ENCODE peak calls at places on chromosomes 13 and 19, in six cellular contexts. K is cardiac fibroblast, F is left cardiac atrium, Y is cardiac muscle cell, C is gastrocnemius medialis, H is GM03348. U is an unnamed sample.

GRCh38 chr19:42683917-42684513 is 56.3 kb downstream of the PSG3 start:
- DNase-seq in K (peak; percentile 36), F (no peak), Y (peak; percentile 0), C (no peak), H (peak; percentile 45), U (no peak)

GRCh38 chr13:22960827-22961226 is 220.0 kb upstream of the SGCG start:
- DNase-seq in K (no peak), F (no peak), Y (no peak), C (no peak), H (no peak), U (no peak)

GRCh38 chr13:65600702-65601101 is 1629.4 kb downstream of the PCDH9 start:
- DNase-seq in K (peak; percentile 26), F (no peak), Y (no peak), C (no peak), H (peak; percentile 8), U (no peak)

GRCh38 chr13:93505104-93505952 is 278.7 kb downstream of the GPC6 start:
- DNase-seq in K (peak; percentile 66), F (peak; percentile 17), Y (peak; percentile 36), C (no peak), H (peak; percentile 7), U (no peak)

GRCh38 chr19:13001166-13001501 is 5.9 kb downstream of the NFIX start:
- DNase-seq in K (no peak), F (no peak), Y (no peak), C (no peak), H (no peak), U (no peak)

GRCh38 chr13:114149774-114150740 is 17.6 kb upstream of the RASA3 start:
- DNase-seq in K (no peak), F (no peak), Y (no peak), C (no peak), H (no peak), U (no peak)

GRCh38 chr13:111515648-111516047 is 195.2 kb downstream of the TEX29 start:
- DNase-seq in K (no peak), F (no peak), Y (no peak), C (no peak), H (no peak), U (no peak)

GRCh38 chr19:55031178-55031577 is 6.9 kb downstream of the GP6 start:
- DNase-seq in K (no peak), F (no peak), Y (no peak), C (no peak), H (no peak), U (no peak)

GRCh38 chr13:23789576-23790346 is 99.4 kb downstream of the MIPEP start:
- DNase-seq in K (peak; percentile 23), F (no peak), Y (no peak), C (no peak), H (no peak), U (no peak)

GRCh38 chr19:18932216-18932841 is 8.7 kb downstream of the HOMER3 start:
- DNase-seq in K (peak; percentile 55), F (peak; percentile 87), Y (peak; percentile 88), C (peak; percentile 47), H (peak; percentile 87), U (peak; percentile 72)

GRCh38 chr13:110209950-110210603 is 96.9 kb downstream of the COL4A1 start:
- DNase-seq in K (no peak), F (no peak), Y (no peak), C (no peak), H (no peak), U (no peak)

GRCh38 chr13:46667687-46668281 is 114.8 kb downstream of the LRCH1 start:
- DNase-seq in K (peak; percentile 33), F (no peak), Y (no peak), C (no peak), H (no peak), U (no peak)

GRCh38 chr13:54637377-54637776 is 1608.8 kb downstream of the OLFM4 start:
- DNase-seq in K (peak; percentile 36), F (no peak), Y (peak; percentile 82), C (no peak), H (no peak), U (no peak)

GRCh38 chr19:17775245-17775927 is 19.6 kb upstream of the B3GNT3 start:
- DNase-seq in K (peak; percentile 38), F (no peak), Y (peak; percentile 56), C (no peak), H (peak; percentile 79), U (peak; percentile 44)

GRCh38 chr13:98141938-98142426 is 912 bp upstream of the FARP1 start:
- DNase-seq in K (no peak), F (peak; percentile 39), Y (no peak), C (no peak), H (no peak), U (peak; percentile 10)

GRCh38 chr19:18514800-18515682 is 6.8 kb downstream of the ELL start:
- DNase-seq in K (peak; percentile 90), F (peak; percentile 81), Y (peak; percentile 32), C (no peak), H (no peak), U (no peak)

GRCh38 chr19:14166448-14166847 is 30.1 kb upstream of the ASF1B start:
- DNase-seq in K (no peak), F (no peak), Y (no peak), C (no peak), H (no peak), U (no peak)

GRCh38 chr13:66492479-66492878 is 737.7 kb downstream of the PCDH9 start:
- DNase-seq in K (no peak), F (no peak), Y (peak; percentile 38), C (no peak), H (no peak), U (no peak)

GRCh38 chr19:11251217-11251616 is 11.1 kb downstream of the DOCK6 start:
- DNase-seq in K (no peak), F (no peak), Y (no peak), C (no peak), H (no peak), U (no peak)

GRCh38 chr13:100040196-100040595 is 48.7 kb upstream of the PCCA start:
- DNase-seq in K (no peak), F (no peak), Y (no peak), C (no peak), H (no peak), U (no peak)

GRCh38 chr13:43229506-43229905 is 206.1 kb downstream of the DNAJC15 start:
- DNase-seq in K (peak; percentile 64), F (no peak), Y (no peak), C (no peak), H (peak; percentile 65), U (no peak)

GRCh38 chr19:55486971-55487883 is 1.0 kb upstream of the SSC5D start:
- DNase-seq in K (peak; percentile 96), F (peak; percentile 88), Y (peak; percentile 70), C (no peak), H (peak; percentile 92), U (no peak)

GRCh38 chr13:66506979-66507378 is 723.2 kb downstream of the PCDH9 start:
- DNase-seq in K (peak; percentile 4), F (no peak), Y (no peak), C (no peak), H (no peak), U (no peak)

GRCh38 chr19:4744451-4745170 is 21.0 kb upstream of the DPP9 start:
- DNase-seq in K (peak; percentile 96), F (peak; percentile 54), Y (no peak), C (peak; percentile 23), H (peak; percentile 92), U (no peak)

GRCh38 chr13:102718746-102719145 is 23.9 kb upstream of the METTL21C start:
- DNase-seq in K (no peak), F (no peak), Y (no peak), C (no peak), H (no peak), U (no peak)

GRCh38 chr13:87398047-87398446 is 273.1 kb upstream of the SLITRK5 start:
- DNase-seq in K (no peak), F (no peak), Y (no peak), C (no peak), H (no peak), U (no peak)

GRCh38 chr19:3443840-3444694 is 36.3 kb downstream of the SMIM24 start:
- DNase-seq in K (peak; percentile 61), F (peak; percentile 83), Y (peak; percentile 40), C (no peak), H (no peak), U (no peak)

GRCh38 chr19:6732803-6733337 is 4.5 kb downstream of the GPR108 start:
- DNase-seq in K (no peak), F (no peak), Y (no peak), C (no peak), H (no peak), U (no peak)

GRCh38 chr13:34578917-34579316 is 363.2 kb upstream of the NBEA start:
- DNase-seq in K (no peak), F (no peak), Y (no peak), C (no peak), H (no peak), U (no peak)

GRCh38 chr13:98317573-98318171 is 140.6 kb upstream of the RNF113B start:
- DNase-seq in K (no peak), F (no peak), Y (no peak), C (no peak), H (no peak), U (no peak)

GRCh38 chr19:16168465-16169081 is 4.8 kb downstream of the CIB3 start:
- DNase-seq in K (peak; percentile 60), F (no peak), Y (no peak), C (no peak), H (no peak), U (no peak)

GRCh38 chr19:16821081-16821480 is 8.1 kb upstream of the SIN3B start:
- DNase-seq in K (no peak), F (no peak), Y (no peak), C (no peak), H (no peak), U (no peak)

GRCh38 chr13:47598340-47598911 is 402.6 kb downstream of the SUCLA2 start:
- DNase-seq in K (peak; percentile 34), F (no peak), Y (no peak), C (no peak), H (peak; percentile 35), U (no peak)

GRCh38 chr19:7871530-7872305 is 2.5 kb downstream of the PRR36 start:
- DNase-seq in K (peak; percentile 97), F (peak; percentile 88), Y (peak; percentile 96), C (no peak), H (peak; percentile 94), U (peak; percentile 89)

GRCh38 chr19:1592023-1592754 is 476 bp downstream of the MBD3 start:
- DNase-seq in K (peak; percentile 94), F (peak; percentile 88), Y (peak; percentile 96), C (peak; percentile 68), H (peak; percentile 99), U (peak; percentile 86)

GRCh38 chr13:101955764-101956163 is 446.1 kb downstream of the FGF14 start:
- DNase-seq in K (no peak), F (no peak), Y (no peak), C (no peak), H (no peak), U (no peak)

GRCh38 chr13:40485611-40486517 is 180.6 kb downstream of the FOXO1 start:
- DNase-seq in K (no peak), F (no peak), Y (no peak), C (no peak), H (no peak), U (peak; percentile 85)

GRCh38 chr19:28710278-28710677 is 502.7 kb downstream of the UQCRFS1 start:
- DNase-seq in K (peak; percentile 77), F (no peak), Y (peak; percentile 70), C (no peak), H (peak; percentile 53), U (no peak)

GRCh38 chr13:92972751-92973150 is 253.9 kb upstream of the GPC6 start:
- DNase-seq in K (no peak), F (no peak), Y (no peak), C (no peak), H (no peak), U (no peak)

U was measured in stimulated activated naive CD8-positive, alpha-beta T cell treated with anti-CD3 and anti-CD28 coated beads, Interleukin-15, amount 100 ng/mL, for 72 hours.